ENCODE peak calls at places on chromosomes 11 and 22, in seven cellular contexts. X, O, L, H, V, P and U are unnamed samples.

GRCh38 chr11:118923721-118924587 is 1.8 kb downstream of the BCL9L start:
- DNase-seq in H (no peak), P (no peak), L (no peak), X (no peak), V (peak; percentile 39), O (peak; percentile 35), U (no peak)

GRCh38 chr22:22943521-22944267 is 56.1 kb downstream of the IGLL5 start:
- DNase-seq in V (no peak), L (no peak), O (no peak), P (peak; percentile 11), H (no peak), X (no peak), U (no peak)

GRCh38 chr11:120067361-120068113 is 70.4 kb downstream of the TRIM29 start:
- DNase-seq in L (no peak), P (no peak), H (no peak), X (no peak), V (no peak), O (no peak), U (no peak)

GRCh38 chr11:26442131-26442530 is 110.2 kb downstream of the ANO3 start:
- DNase-seq in P (no peak), L (peak; percentile 17), H (no peak), X (no peak), O (no peak), V (no peak), U (no peak)

GRCh38 chr11:65182258-65183170 is 786 bp downstream of the CAPN1 start:
- DNase-seq in P (no peak), V (peak; percentile 71), O (peak; percentile 56), H (no peak), L (no peak), X (no peak), U (no peak)

GRCh38 chr11:126416542-126417090 is 61.1 kb downstream of the ST3GAL4 start:
- DNase-seq in V (peak; percentile 87), P (peak; percentile 94), L (peak; percentile 68), O (no peak), H (peak; percentile 91), X (peak; percentile 93), U (peak; percentile 44)

GRCh38 chr11:57320719-57321387 is 3.9 kb downstream of the TNKS1BP1 start:
- DNase-seq in P (no peak), O (no peak), V (peak; percentile 50), H (no peak), L (no peak), X (no peak), U (no peak)

GRCh38 chr11:21894492-21894891 is 298.4 kb upstream of the ANO5 start:
- DNase-seq in P (no peak), O (no peak), V (no peak), L (no peak), H (no peak), X (no peak), U (no peak)

GRCh38 chr11:32893947-32894827 is 1.6 kb downstream of the QSER1 start:
- DNase-seq in O (peak; percentile 88), L (peak; percentile 82), V (peak; percentile 32), X (no peak), P (peak; percentile 38), H (peak; percentile 92), U (no peak)

GRCh38 chr22:46178755-46179505 is 28.6 kb downstream of the PPARA start:
- DNase-seq in X (no peak), L (no peak), P (no peak), H (no peak), V (no peak), O (no peak), U (no peak)

GRCh38 chr22:27986459-27986858 is 67.4 kb upstream of the PITPNB start:
- DNase-seq in L (no peak), P (no peak), V (no peak), H (no peak), X (no peak), O (no peak), U (peak; percentile 15)

GRCh38 chr11:109023029-109023428 is 358.2 kb downstream of the DDX10 start:
- DNase-seq in H (no peak), O (no peak), P (no peak), L (no peak), V (no peak), X (no peak), U (no peak)

GRCh38 chr22:34776827-34777226 is 289.1 kb upstream of the ISX start:
- DNase-seq in X (no peak), P (no peak), L (no peak), H (no peak), O (peak; percentile 27), V (no peak), U (no peak)

GRCh38 chr11:1298695-1299492 is 10.5 kb downstream of the TOLLIP start:
- DNase-seq in X (peak; percentile 88), V (peak; percentile 95), H (peak; percentile 71), P (peak; percentile 65), L (peak; percentile 59), O (peak; percentile 80), U (peak; percentile 85)

GRCh38 chr11:13861411-13861810 is 101.1 kb upstream of the SPON1 start:
- DNase-seq in P (no peak), L (no peak), H (no peak), O (no peak), X (no peak), V (no peak), U (no peak)

GRCh38 chr11:104823638-104824037 is 74.6 kb downstream of the CASP12 start:
- DNase-seq in X (no peak), O (no peak), V (no peak), H (peak; percentile 12), L (no peak), P (no peak), U (no peak)

GRCh38 chr11:22521226-22521625 is 104.4 kb downstream of the FANCF start:
- DNase-seq in P (no peak), H (peak; percentile 4), L (peak; percentile 48), V (no peak), X (no peak), O (peak; percentile 85), U (no peak)

GRCh38 chr11:68649851-68650555 is 34.3 kb upstream of the GAL start:
- DNase-seq in P (no peak), L (no peak), O (no peak), V (no peak), H (no peak), X (no peak), U (no peak)

GRCh38 chr22:19002684-19003038 is 66.6 kb upstream of the PRODH start:
- DNase-seq in V (no peak), O (no peak), X (no peak), L (no peak), H (no peak), P (no peak), U (no peak)

GRCh38 chr11:79676396-79676795 is 235.6 kb upstream of the TENM4 start:
- DNase-seq in L (no peak), O (no peak), P (no peak), V (no peak), X (no peak), H (no peak), U (no peak)

GRCh38 chr11:65381721-65382035 is 768 bp downstream of the SLC25A45 start:
- DNase-seq in H (peak; percentile 52), O (no peak), P (no peak), X (no peak), L (no peak), V (no peak), U (peak; percentile 78)

GRCh38 chr22:35212996-35213395 is 44.3 kb upstream of the HMGXB4 start:
- DNase-seq in P (no peak), O (no peak), V (no peak), X (no peak), L (no peak), H (no peak), U (no peak)

GRCh38 chr11:72058416-72059034 is 21.8 kb downstream of the NUMA1 start:
- DNase-seq in V (peak; percentile 61), L (peak; percentile 89), P (no peak), O (peak; percentile 56), X (no peak), H (no peak), U (peak; percentile 35)

DNA sequence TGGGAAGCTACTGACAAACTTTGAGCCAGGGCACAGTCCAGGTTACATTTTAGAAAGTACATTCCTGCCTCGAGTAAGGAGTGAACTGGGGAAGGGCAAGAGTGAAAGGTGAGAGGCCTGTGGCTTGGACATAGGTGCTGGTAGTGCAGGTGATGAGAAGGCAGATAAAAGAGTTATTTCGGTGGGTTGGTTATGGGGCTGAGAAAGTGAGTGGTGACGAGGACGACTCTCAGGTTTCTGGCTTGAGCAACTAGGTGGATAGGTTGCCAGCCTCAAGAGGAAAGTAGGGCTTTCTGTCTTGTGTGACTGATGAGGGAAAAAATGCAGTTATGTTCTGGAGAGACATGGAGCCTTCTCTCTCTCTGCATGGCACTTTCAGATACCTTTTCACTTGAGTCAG is 3.7 kb downstream of the POLR2F start:
- DNase-seq in H (no peak), O (no peak), P (no peak), X (no peak), V (no peak), L (no peak), U (no peak)
- H3K36me3 ChIP-seq in H (peaks cover 51% of the 10 kb centered on the region), O (peaks cover 29% of the 10 kb centered on the region), P (no peaks in the 10 kb centered on the region), X (no peaks in the 10 kb centered on the region), V (peaks cover 55% of the 10 kb centered on the region), L (peaks cover 41% of the 10 kb centered on the region), U (peaks cover 54% of the 10 kb centered on the region)

DNA sequence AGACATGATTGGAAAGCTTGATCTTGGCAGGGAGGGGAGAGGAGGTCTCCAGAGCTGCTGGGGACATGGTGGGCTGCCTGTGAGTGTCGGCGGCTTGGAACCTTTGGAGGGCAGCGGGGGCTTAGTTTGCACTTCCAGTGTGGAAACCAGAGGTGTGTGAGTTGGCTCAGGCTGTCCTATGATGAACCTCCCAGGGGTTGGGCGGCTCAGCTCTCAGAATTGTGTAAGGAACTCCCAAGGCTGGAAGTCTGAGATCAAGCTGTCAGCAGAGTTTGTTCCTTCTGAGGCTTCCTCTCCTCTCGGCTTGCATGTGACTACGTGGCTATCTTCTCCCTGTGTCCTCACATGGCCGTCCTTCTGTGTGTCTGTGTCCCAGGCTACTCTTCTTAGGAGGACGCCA is 87.9 kb upstream of the B3GAT1 start:
- DNase-seq in P (no peak), H (no peak), O (no peak), L (no peak), X (no peak), V (no peak), U (no peak)
- H3K9me3 ChIP-seq in P (no peaks in the 10 kb centered on the region), H (no peaks in the 10 kb centered on the region), O (peaks cover 31% of the 10 kb centered on the region), L (peaks cover 52% of the 10 kb centered on the region), X (no peaks in the 10 kb centered on the region), V (no peaks in the 10 kb centered on the region), U (no peaks in the 10 kb centered on the region)

GRCh38 chr11:35182317-35182939 is 43.5 kb downstream of the CD44 start:
- DNase-seq in V (no peak), H (no peak), X (no peak), O (no peak), P (no peak), L (no peak), U (no peak)
- H3K4me3 ChIP-seq in V (no peak overlapping the region), H (no peak overlapping the region), X (no peak overlapping the region), O (no peak overlapping the region), P (no peak overlapping the region), L (no peak overlapping the region), U (no peak overlapping the region)

GRCh38 chr11:34075178-34075820 is 23.8 kb downstream of the CAPRIN1 start:
- DNase-seq in V (no peak), X (no peak), O (peak; percentile 83), H (peak; percentile 93), P (no peak), L (peak; percentile 77), U (no peak)

GRCh38 chr11:34072831-34073230 is 21.3 kb downstream of the CAPRIN1 start:
- DNase-seq in X (no peak), H (no peak), P (no peak), L (peak; percentile 7), V (no peak), O (peak; percentile 45), U (no peak)

GRCh38 chr11:34068098-34068497 is 16.6 kb downstream of the CAPRIN1 start:
- DNase-seq in O (peak; percentile 29), L (peak; percentile 64), H (peak; percentile 88), P (no peak), V (no peak), X (no peak), U (no peak)

GRCh38 chr11:34074391-34074790 is 22.9 kb downstream of the CAPRIN1 start:
- DNase-seq in P (no peak), H (no peak), V (no peak), X (no peak), O (no peak), L (no peak), U (no peak)

GRCh38 chr11:34072041-34072440 is 20.5 kb downstream of the CAPRIN1 start:
- DNase-seq in P (no peak), V (no peak), L (no peak), H (no peak), X (no peak), O (no peak), U (no peak)
- H3K36me3 ChIP-seq in P (no peaks in the 10 kb centered on the region), V (peaks cover 38% of the 10 kb centered on the region), L (peaks cover 29% of the 10 kb centered on the region), H (peaks cover 97% of the 10 kb centered on the region), X (no peaks in the 10 kb centered on the region), O (peaks cover 29% of the 10 kb centered on the region), U (peaks cover 33% of the 10 kb centered on the region)